ENCODE peak calls at places on chromosomes 7 and 10, in four cellular contexts. B, T, Z and X are unnamed samples.
A peak's percentile ranks its signal among the peaks of the same experiment; 100 is the strongest.

GRCh38 chr10:113221756-113222168 is 271.7 kb downstream of the TCF7L2 start:
- DNase-seq in T (no peak), B (no peak), Z (no peak), X (no peak)

GRCh38 chr10:75525067-75525466 is 93.6 kb downstream of the LRMDA start:
- DNase-seq in B (no peak), T (no peak), Z (no peak), X (no peak)

GRCh38 chr10:126738001-126738400 is 67.5 kb upstream of the C10orf90 start:
- DNase-seq in B (no peak), T (no peak), Z (no peak), X (no peak)

GRCh38 chr10:86632009-86632800 is 22.1 kb upstream of the OPN4 start:
- DNase-seq in Z (peak; percentile 56), T (peak; percentile 54), B (no peak), X (no peak)

GRCh38 chr10:85557706-85558105 is 808.9 kb downstream of the GRID1 start:
- DNase-seq in B (no peak), T (no peak), Z (no peak), X (no peak)

GRCh38 chr7:108529341-108529740 is 3.4 kb upstream of the PNPLA8 start:
- DNase-seq in Z (no peak), T (no peak), B (no peak), X (peak; percentile 27)

GRCh38 chr10:79022565-79023488 is 45.9 kb upstream of the ZMIZ1 start:
- DNase-seq in Z (peak; percentile 62), T (no peak), B (peak; percentile 78), X (no peak)

GRCh38 chr7:118492466-118492865 is 268.0 kb downstream of the ANKRD7 start:
- DNase-seq in T (no peak), Z (no peak), B (no peak), X (no peak)

GRCh38 chr10:49061667-49062066 is 53.7 kb downstream of the VSTM4 start:
- DNase-seq in Z (no peak), T (no peak), B (no peak), X (no peak)

GRCh38 chr10:43221419-43222293 is 45.2 kb downstream of the RASGEF1A start:
- DNase-seq in T (no peak), B (peak; percentile 45), Z (peak; percentile 6), X (no peak)

GRCh38 chr7:29140873-29141468 is 5.4 kb downstream of the CPVL start:
- DNase-seq in Z (no peak), T (no peak), B (no peak), X (no peak)

GRCh38 chr7:29807179-29807841 is 1.0 kb downstream of the WIPF3 start:
- DNase-seq in B (no peak), Z (peak; percentile 53), T (peak; percentile 41), X (no peak)

GRCh38 chr7:93574269-93574645 is 267 bp downstream of the CALCR start:
- DNase-seq in T (no peak), Z (no peak), B (no peak), X (no peak)

GRCh38 chr10:132543916-132544743 is 6.5 kb downstream of the INPP5A start:
- DNase-seq in B (peak; percentile 59), T (no peak), Z (peak; percentile 9), X (no peak)

GRCh38 chr7:98969386-98969785 is 91.1 kb downstream of the TRRAP start:
- DNase-seq in B (no peak), Z (no peak), T (no peak), X (no peak)

GRCh38 chr7:47186316-47186715 is 395.6 kb downstream of the TNS3 start:
- DNase-seq in Z (no peak), B (no peak), T (no peak), X (no peak)

GRCh38 chr7:155871211-155871610 is 58.9 kb upstream of the SHH start:
- DNase-seq in T (no peak), B (peak; percentile 24), Z (no peak), X (no peak)

DNA sequence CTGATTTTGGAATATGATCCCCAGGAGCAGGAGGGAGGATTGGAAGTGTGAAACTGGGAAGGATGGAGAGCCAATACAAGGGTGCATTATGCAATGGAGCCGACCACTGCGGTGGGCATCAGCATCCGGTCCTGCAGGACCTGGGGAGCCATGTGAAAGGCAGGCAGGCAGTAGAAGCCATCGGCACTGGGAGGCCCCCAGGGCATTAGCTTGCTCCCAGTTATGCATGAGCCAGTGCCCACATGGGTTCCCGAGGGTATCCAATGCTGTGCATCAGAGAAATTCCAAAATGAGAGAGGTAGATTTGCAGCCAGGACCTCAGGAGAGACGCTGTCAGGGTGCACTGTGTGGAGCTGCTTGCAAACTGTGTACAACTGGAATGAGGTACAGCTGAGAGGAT is 8.7 kb upstream of the KCP start:
- DNase-seq in T (no peak), Z (no peak), B (peak; percentile 42), X (no peak)
- TF ChIP-seq CTCF in T (no peak), Z (no peak), B (no peak), X (no peak)

GRCh38 chr7:1998146-1998545 is 234.6 kb downstream of the MAD1L1 start:
- DNase-seq in Z (no peak), T (no peak), B (no peak), X (no peak)
- TF ChIP-seq CTCF in Z (no peak), T (no peak), B (no peak), X (no peak)

GRCh38 chr10:88390041-88390440 is 193.1 kb downstream of the RNLS start:
- DNase-seq in Z (no peak), B (no peak), T (no peak), X (no peak)
- TF ChIP-seq CTCF in Z (no peak), B (no peak), T (no peak), X (no peak)

DNA sequence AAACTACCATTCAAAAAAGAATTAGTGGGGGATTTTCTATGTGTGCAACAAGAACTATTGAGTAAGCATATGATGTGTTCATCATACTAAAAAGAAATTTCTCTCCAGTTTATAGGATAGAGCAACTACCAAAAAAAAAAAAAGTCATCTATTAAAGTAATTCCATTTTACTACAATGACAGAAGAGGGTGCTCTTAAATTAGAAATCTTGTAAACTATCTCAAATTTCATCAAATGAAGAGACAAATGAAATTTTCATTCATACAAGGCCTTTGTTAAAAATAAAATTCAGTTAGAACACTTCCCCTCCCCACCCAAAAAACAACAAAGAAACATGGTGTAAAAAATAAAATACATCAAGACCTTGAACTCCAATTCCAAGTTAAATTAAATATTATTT is 195.4 kb upstream of the PLXDC2 start:
- DNase-seq in T (no peak), B (no peak), Z (no peak), X (no peak)
- TF ChIP-seq CTCF in T (no peak), B (no peak), Z (no peak), X (no peak)

DNA sequence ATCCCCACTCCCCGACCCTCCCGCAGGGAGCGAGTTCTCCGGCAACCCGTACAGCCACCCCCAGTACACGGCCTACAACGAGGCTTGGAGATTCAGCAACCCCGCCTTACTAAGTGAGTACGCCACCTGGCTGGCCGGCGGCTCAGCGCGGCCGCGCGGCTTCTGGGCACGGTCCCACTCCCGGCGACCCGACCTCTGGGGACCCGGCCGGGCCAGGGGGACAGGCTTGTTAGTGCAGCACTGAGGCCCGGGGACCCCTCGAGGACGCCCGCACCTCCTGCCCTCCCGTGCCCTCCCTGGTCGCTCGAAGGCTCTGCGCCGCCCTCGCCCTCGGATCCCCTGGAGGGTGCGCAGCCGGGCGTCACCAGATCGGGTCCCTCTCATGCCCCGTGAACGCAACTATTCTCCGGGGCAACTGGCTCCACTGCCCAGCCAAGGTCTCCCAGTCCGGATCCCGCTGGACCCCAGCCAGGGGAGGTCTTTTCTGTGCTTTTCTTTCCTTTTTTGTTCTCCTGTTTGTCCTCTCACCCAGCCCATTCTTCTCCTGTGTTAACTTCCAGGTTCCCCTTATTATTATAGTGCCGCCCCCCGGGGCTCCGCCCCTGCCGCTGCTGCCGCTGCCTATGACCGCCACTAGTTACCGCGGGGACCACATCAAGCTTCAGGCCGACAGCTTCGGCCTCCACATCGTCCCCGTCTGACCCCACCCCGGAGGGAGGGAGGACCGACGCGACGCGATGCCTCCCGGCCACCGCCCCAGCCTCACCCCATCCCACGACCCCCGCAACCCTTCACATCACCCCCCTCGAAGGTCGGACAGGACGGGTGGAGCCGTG is 81.8 kb downstream of the PAX2 start:
- DNase-seq in T (no peak), B (peak; percentile 63), Z (no peak), X (peak; percentile 63)
- TF ChIP-seq CTCF in T (peak; percentile 39), B (no peak), Z (peak; percentile 20), X (peak; percentile 25)

DNA sequence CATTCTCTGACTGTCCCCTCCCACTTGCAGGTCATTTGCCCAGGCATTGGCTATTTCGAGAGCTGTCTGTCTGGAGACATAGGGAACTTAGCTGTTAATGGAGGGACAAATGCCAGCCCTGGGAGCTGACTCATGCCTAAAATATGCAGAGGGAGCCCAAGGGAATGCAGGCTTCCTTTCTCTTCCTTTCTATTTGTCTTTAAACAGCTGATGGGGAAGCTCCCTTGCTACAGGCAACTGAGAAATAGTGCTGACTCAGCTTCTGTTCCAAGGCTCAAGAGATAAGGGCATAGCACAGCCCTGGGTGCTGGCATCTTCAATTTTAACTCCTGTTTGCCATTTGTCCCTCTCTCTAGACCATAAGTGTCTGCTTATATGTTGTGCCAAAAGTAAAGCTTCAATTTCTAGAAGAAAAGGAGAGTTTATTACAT is 82.7 kb upstream of the C1GALT1 start:
- DNase-seq in T (peak; percentile 18), Z (peak; percentile 60), B (peak; percentile 79), X (no peak)
- TF ChIP-seq CTCF in T (no peak), Z (no peak), B (no peak), X (no peak)